ENCODE peak calls at places on chromosomes 2 and 18, in eight cellular contexts. P is iris pigment epithelial cell, D is adrenal gland, V is T follicular helper cell, N is NCI-H2029 treated with DMSO at 0.1 percent for 48 hours, L is HT1080, B is ELF-1, W is skeletal muscle cell. C is an unnamed sample.

GRCh38 chr2:184835081-184835728 is 236.9 kb downstream of the ZNF804A start:
- DNase-seq in W (peak; percentile 8), D (peak; percentile 7), B (no peak), P (peak; percentile 57), L (no peak), N (no peak), V (no peak), C (no peak)

GRCh38 chr2:75356857-75357256 is 157.5 kb upstream of the TACR1 start:
- DNase-seq in N (no peak), V (no peak), L (no peak), D (no peak), B (no peak), P (no peak), W (no peak), C (no peak)

GRCh38 chr18:50061876-50062517 is 132.9 kb downstream of the MYO5B start:
- DNase-seq in B (no peak), L (no peak), D (no peak), N (no peak), W (no peak), V (no peak), P (no peak), C (no peak)

GRCh38 chr2:119672161-119672862 is 6.7 kb upstream of the TMEM177 start:
- DNase-seq in N (no peak), W (no peak), D (no peak), P (no peak), B (no peak), V (no peak), L (no peak), C (no peak)

GRCh38 chr2:51263921-51264320 is 232.0 kb upstream of the NRXN1 start:
- DNase-seq in L (no peak), B (no peak), P (no peak), N (peak; percentile 22), V (no peak), D (no peak), W (no peak), C (no peak)

GRCh38 chr2:211035548-211036185 is 479.3 kb downstream of the CPS1 start:
- DNase-seq in N (no peak), L (peak; percentile 55), D (peak; percentile 18), W (no peak), P (peak; percentile 36), B (no peak), V (no peak), C (peak; percentile 49)

GRCh38 chr2:8376603-8377423 is 305.0 kb upstream of the ID2 start:
- DNase-seq in N (no peak), D (no peak), L (no peak), V (no peak), B (no peak), W (no peak), P (no peak), C (no peak)

GRCh38 chr18:50817898-50818250 is 1.9 kb downstream of the MRO start:
- DNase-seq in L (peak; percentile 32), B (no peak), N (no peak), D (no peak), V (no peak), P (peak; percentile 60), W (peak; percentile 60), C (no peak)

GRCh38 chr2:217662984-217663602 is 339.7 kb downstream of the TNS1 start:
- DNase-seq in L (peak; percentile 11), V (no peak), P (peak; percentile 41), N (no peak), D (no peak), W (no peak), B (no peak), C (no peak)

GRCh38 chr2:8540552-8541055 is 141.3 kb upstream of the ID2 start:
- DNase-seq in L (no peak), P (no peak), W (no peak), B (no peak), V (no peak), N (no peak), D (no peak), C (no peak)

C was measured in LNCaP clone FGC.